ENCODE peak calls at places on chromosomes 5 and 9, in seven cellular contexts. One of them, this sample, is unnamed.

GRCh38 chr5:96149546-96149945 is 187.9 kb upstream of the ELL2 start:
- DNase-seq in CD4-positive, alpha-beta memory T cell: no peak
- DNase-seq in suprapubic skin: no peak
- DNase-seq in non-pigmented ciliary epithelial cell: no peak
- DNase-seq in A549: peak; percentile 39
- DNase-seq in HL-60: no peak
- DNase-seq in AG09309: peak; percentile 80
- DNase-seq in this sample: no peak

GRCh38 chr5:100546041-100546440 is 10.9 kb downstream of the FAM174A start:
- DNase-seq in CD4-positive, alpha-beta memory T cell: no peak
- DNase-seq in suprapubic skin: no peak
- DNase-seq in HL-60: no peak
- DNase-seq in non-pigmented ciliary epithelial cell: no peak
- DNase-seq in A549: no peak
- DNase-seq in AG09309: no peak
- DNase-seq in this sample: no peak

GRCh38 chr5:55985181-55985580 is 9.6 kb downstream of the IL6ST start:
- DNase-seq in A549: no peak
- DNase-seq in HL-60: no peak
- DNase-seq in CD4-positive, alpha-beta memory T cell: no peak
- DNase-seq in suprapubic skin: no peak
- DNase-seq in non-pigmented ciliary epithelial cell: no peak
- DNase-seq in AG09309: no peak
- DNase-seq in this sample: no peak

GRCh38 chr5:42500003-42500599 is 76.9 kb downstream of the GHR start:
- DNase-seq in CD4-positive, alpha-beta memory T cell: no peak
- DNase-seq in non-pigmented ciliary epithelial cell: no peak
- DNase-seq in HL-60: no peak
- DNase-seq in A549: no peak
- DNase-seq in suprapubic skin: no peak
- DNase-seq in AG09309: no peak
- DNase-seq in this sample: no peak

GRCh38 chr9:89576404-89576824 is 28.4 kb upstream of the GADD45G start:
- DNase-seq in HL-60: no peak
- DNase-seq in non-pigmented ciliary epithelial cell: no peak
- DNase-seq in suprapubic skin: no peak
- DNase-seq in CD4-positive, alpha-beta memory T cell: peak; percentile 26
- DNase-seq in A549: peak; percentile 38
- DNase-seq in AG09309: no peak
- DNase-seq in this sample: no peak

GRCh38 chr5:164504141-164504772 is 998.8 kb downstream of the MAT2B start:
- DNase-seq in suprapubic skin: no peak
- DNase-seq in CD4-positive, alpha-beta memory T cell: peak; percentile 3
- DNase-seq in AG09309: peak; percentile 18
- DNase-seq in A549: peak; percentile 57
- DNase-seq in HL-60: no peak
- DNase-seq in non-pigmented ciliary epithelial cell: peak; percentile 18
- DNase-seq in this sample: peak; percentile 57

GRCh38 chr5:151742870-151743294 is 15.5 kb downstream of the ATOX1 start:
- DNase-seq in non-pigmented ciliary epithelial cell: no peak
- DNase-seq in AG09309: no peak
- DNase-seq in CD4-positive, alpha-beta memory T cell: no peak
- DNase-seq in A549: peak; percentile 70
- DNase-seq in HL-60: no peak
- DNase-seq in suprapubic skin: peak; percentile 81
- DNase-seq in this sample: peak; percentile 13

GRCh38 chr9:38171538-38171884 is 102.5 kb upstream of the SHB start:
- DNase-seq in AG09309: no peak
- DNase-seq in HL-60: no peak
- DNase-seq in A549: no peak
- DNase-seq in CD4-positive, alpha-beta memory T cell: no peak
- DNase-seq in non-pigmented ciliary epithelial cell: no peak
- DNase-seq in suprapubic skin: no peak
- DNase-seq in this sample: no peak

GRCh38 chr5:90709323-90710148 is 150.9 kb downstream of the ADGRV1 start:
- DNase-seq in non-pigmented ciliary epithelial cell: peak; percentile 24
- DNase-seq in A549: peak; percentile 53
- DNase-seq in HL-60: no peak
- DNase-seq in AG09309: peak; percentile 1
- DNase-seq in CD4-positive, alpha-beta memory T cell: no peak
- DNase-seq in suprapubic skin: no peak
- DNase-seq in this sample: peak; percentile 34

GRCh38 chr5:104172976-104173375 is 610.4 kb upstream of the NUDT12 start:
- DNase-seq in suprapubic skin: no peak
- DNase-seq in A549: no peak
- DNase-seq in non-pigmented ciliary epithelial cell: no peak
- DNase-seq in CD4-positive, alpha-beta memory T cell: no peak
- DNase-seq in AG09309: no peak
- DNase-seq in HL-60: no peak
- DNase-seq in this sample: no peak

GRCh38 chr9:110220809-110221208 is 12.8 kb upstream of the C9orf152 start:
- DNase-seq in A549: no peak
- DNase-seq in suprapubic skin: no peak
- DNase-seq in CD4-positive, alpha-beta memory T cell: no peak
- DNase-seq in non-pigmented ciliary epithelial cell: no peak
- DNase-seq in HL-60: no peak
- DNase-seq in AG09309: no peak
- DNase-seq in this sample: no peak

GRCh38 chr9:78146241-78146640 is 89.6 kb upstream of the CEP78 start:
- DNase-seq in HL-60: no peak
- DNase-seq in CD4-positive, alpha-beta memory T cell: no peak
- DNase-seq in A549: no peak
- DNase-seq in suprapubic skin: no peak
- DNase-seq in AG09309: no peak
- DNase-seq in non-pigmented ciliary epithelial cell: no peak
- DNase-seq in this sample: no peak

GRCh38 chr9:97491216-97491999 is 10.1 kb upstream of the TMOD1 start:
- DNase-seq in non-pigmented ciliary epithelial cell: no peak
- DNase-seq in CD4-positive, alpha-beta memory T cell: no peak
- DNase-seq in A549: no peak
- DNase-seq in AG09309: no peak
- DNase-seq in HL-60: no peak
- DNase-seq in suprapubic skin: no peak
- DNase-seq in this sample: no peak

GRCh38 chr9:110638381-110638954 is 30.1 kb upstream of the MUSK start:
- DNase-seq in HL-60: no peak
- DNase-seq in A549: peak; percentile 31
- DNase-seq in non-pigmented ciliary epithelial cell: no peak
- DNase-seq in suprapubic skin: no peak
- DNase-seq in CD4-positive, alpha-beta memory T cell: no peak
- DNase-seq in AG09309: no peak
- DNase-seq in this sample: no peak

GRCh38 chr5:66864240-66864884 is 268.2 kb downstream of the MAST4 start:
- DNase-seq in suprapubic skin: no peak
- DNase-seq in non-pigmented ciliary epithelial cell: peak; percentile 44
- DNase-seq in CD4-positive, alpha-beta memory T cell: peak; percentile 22
- DNase-seq in AG09309: peak; percentile 14
- DNase-seq in HL-60: no peak
- DNase-seq in A549: peak; percentile 67
- DNase-seq in this sample: no peak